ENCODE peak calls at places on chromosomes 13 and 19, in seven cellular contexts. One of them, this sample, is unnamed.

GRCh38 chr19:4620675-4621074 is 18.6 kb upstream of the TNFAIP8L1 start:
- DNase-seq in bronchial epithelial cell: no peak
- DNase-seq in choroid plexus epithelial cell: no peak
- DNase-seq in foreskin fibroblast: no peak
- DNase-seq in RWPE1: no peak
- DNase-seq in nephron progenitor cell: no peak
- DNase-seq in uterus: no peak
- DNase-seq in this sample: no peak

GRCh38 chr19:29121684-29122083 is 91.3 kb downstream of the UQCRFS1 start:
- DNase-seq in bronchial epithelial cell: no peak
- DNase-seq in choroid plexus epithelial cell: no peak
- DNase-seq in foreskin fibroblast: peak; percentile 23
- DNase-seq in RWPE1: no peak
- DNase-seq in nephron progenitor cell: peak; percentile 50
- DNase-seq in uterus: no peak
- DNase-seq in this sample: no peak

GRCh38 chr19:3039641-3040077 is 10.6 kb upstream of the TLE2 start:
- DNase-seq in bronchial epithelial cell: no peak
- DNase-seq in choroid plexus epithelial cell: no peak
- DNase-seq in foreskin fibroblast: no peak
- DNase-seq in RWPE1: no peak
- DNase-seq in nephron progenitor cell: no peak
- DNase-seq in uterus: peak; percentile 25
- DNase-seq in this sample: no peak

GRCh38 chr19:8113017-8113416 is 36.4 kb downstream of the FBN3 start:
- DNase-seq in bronchial epithelial cell: peak; percentile 43
- DNase-seq in choroid plexus epithelial cell: no peak
- DNase-seq in foreskin fibroblast: no peak
- DNase-seq in RWPE1: no peak
- DNase-seq in nephron progenitor cell: no peak
- DNase-seq in uterus: no peak
- DNase-seq in this sample: no peak

GRCh38 chr19:13082192-13083007 is 20.3 kb downstream of the LYL1 start:
- DNase-seq in bronchial epithelial cell: peak; percentile 4
- DNase-seq in choroid plexus epithelial cell: peak; percentile 94
- DNase-seq in foreskin fibroblast: peak; percentile 75
- DNase-seq in RWPE1: no peak
- DNase-seq in nephron progenitor cell: peak; percentile 61
- DNase-seq in uterus: peak; percentile 71
- DNase-seq in this sample: no peak

GRCh38 chr19:54252845-54253244 is 4.2 kb downstream of the LILRB5 start:
- DNase-seq in bronchial epithelial cell: no peak
- DNase-seq in choroid plexus epithelial cell: no peak
- DNase-seq in foreskin fibroblast: no peak
- DNase-seq in RWPE1: no peak
- DNase-seq in nephron progenitor cell: no peak
- DNase-seq in uterus: no peak
- DNase-seq in this sample: no peak

GRCh38 chr13:110523180-110523579 is 38.3 kb downstream of the RAB20 start:
- DNase-seq in bronchial epithelial cell: no peak
- DNase-seq in choroid plexus epithelial cell: no peak
- DNase-seq in foreskin fibroblast: no peak
- DNase-seq in RWPE1: no peak
- DNase-seq in nephron progenitor cell: no peak
- DNase-seq in uterus: no peak
- DNase-seq in this sample: no peak

GRCh38 chr19:7366701-7367420 is 18.1 kb downstream of the ARHGEF18 start:
- DNase-seq in bronchial epithelial cell: peak; percentile 46
- DNase-seq in choroid plexus epithelial cell: peak; percentile 50
- DNase-seq in foreskin fibroblast: peak; percentile 35
- DNase-seq in RWPE1: peak; percentile 45
- DNase-seq in nephron progenitor cell: no peak
- DNase-seq in uterus: no peak
- DNase-seq in this sample: no peak

GRCh38 chr19:13207237-13208130 is 57.3 kb downstream of the IER2 start:
- DNase-seq in bronchial epithelial cell: no peak
- DNase-seq in choroid plexus epithelial cell: no peak
- DNase-seq in foreskin fibroblast: peak; percentile 58
- DNase-seq in RWPE1: peak; percentile 42
- DNase-seq in nephron progenitor cell: peak; percentile 53
- DNase-seq in uterus: peak; percentile 41
- DNase-seq in this sample: no peak

GRCh38 chr13:48749699-48750473 is 96.2 kb downstream of the CYSLTR2 start:
- DNase-seq in bronchial epithelial cell: peak; percentile 100
- DNase-seq in choroid plexus epithelial cell: peak; percentile 99
- DNase-seq in foreskin fibroblast: peak; percentile 98
- DNase-seq in RWPE1: peak; percentile 87
- DNase-seq in nephron progenitor cell: peak; percentile 68
- DNase-seq in uterus: peak; percentile 94
- DNase-seq in this sample: no peak

GRCh38 chr19:54256250-54257115 is 590 bp downstream of the LILRB5 start:
- DNase-seq in bronchial epithelial cell: no peak
- DNase-seq in choroid plexus epithelial cell: no peak
- DNase-seq in foreskin fibroblast: no peak
- DNase-seq in RWPE1: no peak
- DNase-seq in nephron progenitor cell: no peak
- DNase-seq in uterus: no peak
- DNase-seq in this sample: no peak

GRCh38 chr19:17454579-17454978 is 6.1 kb upstream of the TMEM221 start:
- DNase-seq in bronchial epithelial cell: no peak
- DNase-seq in choroid plexus epithelial cell: no peak
- DNase-seq in foreskin fibroblast: no peak
- DNase-seq in RWPE1: no peak
- DNase-seq in nephron progenitor cell: peak; percentile 25
- DNase-seq in uterus: no peak
- DNase-seq in this sample: no peak

GRCh38 chr19:49432141-49433073 is 7.2 kb downstream of the GFY start:
- DNase-seq in bronchial epithelial cell: no peak
- DNase-seq in choroid plexus epithelial cell: no peak
- DNase-seq in foreskin fibroblast: no peak
- DNase-seq in RWPE1: no peak
- DNase-seq in nephron progenitor cell: no peak
- DNase-seq in uterus: no peak
- DNase-seq in this sample: no peak

GRCh38 chr19:49067554-49067953 is 2.9 kb upstream of the NTF4 start:
- DNase-seq in bronchial epithelial cell: no peak
- DNase-seq in choroid plexus epithelial cell: no peak
- DNase-seq in foreskin fibroblast: no peak
- DNase-seq in RWPE1: no peak
- DNase-seq in nephron progenitor cell: no peak
- DNase-seq in uterus: no peak
- DNase-seq in this sample: no peak

GRCh38 chr19:55578031-55578760 is 2.5 kb downstream of the ZNF579 start:
- DNase-seq in bronchial epithelial cell: no peak
- DNase-seq in choroid plexus epithelial cell: no peak
- DNase-seq in foreskin fibroblast: no peak
- DNase-seq in RWPE1: no peak
- DNase-seq in nephron progenitor cell: no peak
- DNase-seq in uterus: no peak
- DNase-seq in this sample: no peak

GRCh38 chr19:1228161-1228560 is 9.6 kb downstream of the CBARP start:
- DNase-seq in bronchial epithelial cell: no peak
- DNase-seq in choroid plexus epithelial cell: no peak
- DNase-seq in foreskin fibroblast: no peak
- DNase-seq in RWPE1: no peak
- DNase-seq in nephron progenitor cell: no peak
- DNase-seq in uterus: no peak
- DNase-seq in this sample: no peak

GRCh38 chr13:112096959-112097358 is 30.0 kb downstream of the SOX1 start:
- DNase-seq in bronchial epithelial cell: no peak
- DNase-seq in choroid plexus epithelial cell: no peak
- DNase-seq in foreskin fibroblast: no peak
- DNase-seq in RWPE1: no peak
- DNase-seq in nephron progenitor cell: no peak
- DNase-seq in uterus: no peak
- DNase-seq in this sample: no peak

GRCh38 chr13:112095354-112095753 is 28.4 kb downstream of the SOX1 start:
- DNase-seq in bronchial epithelial cell: no peak
- DNase-seq in choroid plexus epithelial cell: no peak
- DNase-seq in foreskin fibroblast: no peak
- DNase-seq in RWPE1: no peak
- DNase-seq in nephron progenitor cell: no peak
- DNase-seq in uterus: no peak
- DNase-seq in this sample: no peak

GRCh38 chr13:112101360-112101930 is 34.5 kb downstream of the SOX1 start:
- DNase-seq in bronchial epithelial cell: no peak
- DNase-seq in choroid plexus epithelial cell: no peak
- DNase-seq in foreskin fibroblast: no peak
- DNase-seq in RWPE1: no peak
- DNase-seq in nephron progenitor cell: no peak
- DNase-seq in uterus: no peak
- DNase-seq in this sample: no peak

GRCh38 chr13:112097770-112098169 is 30.8 kb downstream of the SOX1 start:
- DNase-seq in bronchial epithelial cell: no peak
- DNase-seq in choroid plexus epithelial cell: no peak
- DNase-seq in foreskin fibroblast: no peak
- DNase-seq in RWPE1: no peak
- DNase-seq in nephron progenitor cell: no peak
- DNase-seq in uterus: no peak
- DNase-seq in this sample: no peak

DNA sequence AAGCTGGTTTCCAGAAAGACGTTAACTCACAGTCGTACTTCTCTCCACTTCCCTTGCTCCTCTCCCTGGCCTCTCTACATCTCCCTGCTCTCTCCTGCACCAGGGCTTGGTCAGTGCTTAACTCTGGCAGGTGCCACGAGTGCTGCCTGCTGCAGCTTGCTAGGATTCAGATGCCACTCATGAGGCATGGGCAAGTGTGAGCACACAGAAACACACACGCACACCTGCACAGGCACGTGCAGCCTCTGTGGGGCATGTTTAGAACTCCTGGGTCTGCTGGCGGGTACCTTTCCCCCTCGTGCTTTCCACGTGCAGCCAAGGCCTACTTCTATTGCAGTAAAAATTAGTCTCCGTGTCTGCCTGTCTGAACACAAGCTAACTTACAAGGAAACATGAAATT is 31.8 kb downstream of the SOX1 start:
- DNase-seq in bronchial epithelial cell: no peak
- DNase-seq in choroid plexus epithelial cell: no peak
- DNase-seq in foreskin fibroblast: no peak
- DNase-seq in RWPE1: no peak
- DNase-seq in nephron progenitor cell: no peak
- DNase-seq in uterus: no peak
- DNase-seq in this sample: no peak
- TF ChIP-seq CTCF in bronchial epithelial cell: no peak
- TF ChIP-seq CTCF in choroid plexus epithelial cell: no peak
- TF ChIP-seq CTCF in foreskin fibroblast: no peak
- TF ChIP-seq CTCF in RWPE1: no peak
- TF ChIP-seq CTCF in nephron progenitor cell: no peak
- TF ChIP-seq CTCF in uterus: no peak
- TF ChIP-seq CTCF in this sample: no peak

GRCh38 chr19:27777726-27778125 is 1435.2 kb downstream of the UQCRFS1 start:
- DNase-seq in bronchial epithelial cell: no peak
- DNase-seq in choroid plexus epithelial cell: peak; percentile 14
- DNase-seq in foreskin fibroblast: no peak
- DNase-seq in RWPE1: no peak
- DNase-seq in nephron progenitor cell: no peak
- DNase-seq in uterus: no peak
- DNase-seq in this sample: no peak
- TF ChIP-seq CTCF in bronchial epithelial cell: no peak
- TF ChIP-seq CTCF in choroid plexus epithelial cell: peak; percentile 48
- TF ChIP-seq CTCF in foreskin fibroblast: peak; percentile 3
- TF ChIP-seq CTCF in RWPE1: no peak
- TF ChIP-seq CTCF in nephron progenitor cell: no peak
- TF ChIP-seq CTCF in uterus: no peak
- TF ChIP-seq CTCF in this sample: no peak

GRCh38 chr19:40524133-40524549 is 52.5 kb upstream of the SHKBP1 start:
- DNase-seq in bronchial epithelial cell: no peak
- DNase-seq in choroid plexus epithelial cell: no peak
- DNase-seq in foreskin fibroblast: peak; percentile 25
- DNase-seq in RWPE1: no peak
- DNase-seq in nephron progenitor cell: no peak
- DNase-seq in uterus: no peak
- DNase-seq in this sample: no peak

GRCh38 chr19:40519352-40520322 is 52.8 kb downstream of the SPTBN4 start:
- DNase-seq in bronchial epithelial cell: peak; percentile 21
- DNase-seq in choroid plexus epithelial cell: peak; percentile 44
- DNase-seq in foreskin fibroblast: peak; percentile 40
- DNase-seq in RWPE1: no peak
- DNase-seq in nephron progenitor cell: peak; percentile 46
- DNase-seq in uterus: no peak
- DNase-seq in this sample: no peak

GRCh38 chr19:40523322-40524047 is 53.2 kb upstream of the SHKBP1 start:
- DNase-seq in bronchial epithelial cell: peak; percentile 58
- DNase-seq in choroid plexus epithelial cell: peak; percentile 73
- DNase-seq in foreskin fibroblast: peak; percentile 61
- DNase-seq in RWPE1: peak; percentile 46
- DNase-seq in nephron progenitor cell: peak; percentile 72
- DNase-seq in uterus: no peak
- DNase-seq in this sample: peak; percentile 26

GRCh38 chr19:40524655-40525054 is 52.0 kb upstream of the SHKBP1 start:
- DNase-seq in bronchial epithelial cell: no peak
- DNase-seq in choroid plexus epithelial cell: no peak
- DNase-seq in foreskin fibroblast: no peak
- DNase-seq in RWPE1: no peak
- DNase-seq in nephron progenitor cell: no peak
- DNase-seq in uterus: no peak
- DNase-seq in this sample: no peak

DNA sequence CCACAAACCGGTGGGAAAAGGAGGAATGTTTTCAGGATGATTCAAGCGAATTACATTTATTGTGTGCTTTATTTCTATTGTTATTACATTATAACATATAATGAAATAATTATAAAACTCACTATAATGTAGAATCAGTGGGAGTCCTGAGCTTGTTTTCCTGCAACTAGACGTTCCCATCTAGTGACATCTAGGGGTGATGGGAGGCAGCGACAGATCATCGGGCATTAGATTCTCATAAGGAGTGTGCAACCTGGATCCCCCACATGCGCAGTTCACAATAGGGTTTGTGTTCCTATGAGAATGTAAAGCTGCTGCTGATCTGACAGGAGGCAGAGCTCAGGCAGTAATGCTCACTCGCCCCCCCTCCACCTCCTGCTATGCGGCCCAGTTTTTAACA is 54.5 kb downstream of the SPTBN4 start:
- DNase-seq in bronchial epithelial cell: peak; percentile 20
- DNase-seq in choroid plexus epithelial cell: peak; percentile 53
- DNase-seq in foreskin fibroblast: peak; percentile 59
- DNase-seq in RWPE1: no peak
- DNase-seq in nephron progenitor cell: no peak
- DNase-seq in uterus: no peak
- DNase-seq in this sample: no peak
- TF ChIP-seq CTCF in bronchial epithelial cell: peak; percentile 17
- TF ChIP-seq CTCF in choroid plexus epithelial cell: peak; percentile 57
- TF ChIP-seq CTCF in foreskin fibroblast: peak; percentile 50
- TF ChIP-seq CTCF in RWPE1: peak; percentile 40
- TF ChIP-seq CTCF in nephron progenitor cell: no peak
- TF ChIP-seq CTCF in uterus: no peak
- TF ChIP-seq CTCF in this sample: no peak

DNA sequence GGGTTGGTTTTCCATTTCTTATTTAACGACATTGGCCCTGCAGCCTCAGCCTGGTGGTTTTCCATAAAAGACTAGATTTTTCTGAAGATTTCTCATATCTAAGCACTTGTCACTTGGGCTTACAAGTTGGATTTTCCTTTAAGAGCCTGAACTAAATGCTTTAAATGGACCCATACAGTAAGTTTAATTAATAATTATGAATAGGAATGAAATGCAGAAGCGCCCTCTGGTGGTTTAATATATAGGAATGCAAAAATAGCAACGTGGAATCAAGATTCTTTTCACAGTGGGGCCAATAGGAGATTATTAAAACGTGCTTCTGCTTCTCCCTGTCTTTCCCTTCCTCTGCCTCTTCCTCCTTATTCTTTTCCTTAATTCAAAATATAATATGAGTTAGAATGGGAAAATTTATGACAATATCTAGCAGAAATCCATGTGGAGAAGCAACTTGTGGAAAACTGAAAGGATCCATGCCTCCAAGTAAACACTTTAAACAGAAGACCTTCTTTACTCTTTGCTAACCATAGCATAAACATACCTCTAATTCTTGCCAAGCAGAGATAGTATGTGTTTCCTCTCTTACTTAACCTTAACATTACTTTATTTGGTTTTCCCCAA is 324.0 kb downstream of the GPC5 start:
- DNase-seq in bronchial epithelial cell: peak; percentile 13
- DNase-seq in choroid plexus epithelial cell: peak; percentile 52
- DNase-seq in foreskin fibroblast: peak; percentile 4
- DNase-seq in RWPE1: peak; percentile 4
- DNase-seq in nephron progenitor cell: no peak
- DNase-seq in uterus: no peak
- DNase-seq in this sample: no peak
- TF ChIP-seq CTCF in bronchial epithelial cell: peak; percentile 46
- TF ChIP-seq CTCF in choroid plexus epithelial cell: peak; percentile 56
- TF ChIP-seq CTCF in foreskin fibroblast: no peak
- TF ChIP-seq CTCF in RWPE1: peak; percentile 66
- TF ChIP-seq CTCF in nephron progenitor cell: peak; percentile 66
- TF ChIP-seq CTCF in uterus: no peak
- TF ChIP-seq CTCF in this sample: peak; percentile 50

This sample was measured in natural killer cell.